ENCODE peak calls at places on chromosomes 6 and 20, in four cellular contexts. O, Z, S and N are unnamed samples.
A peak's percentile ranks its signal among the peaks of the same experiment; 100 is the strongest.

GRCh38 chr20:2800590-2801458 is at the start of gene CPXM1:
- DNase-seq in O (no peak), Z (no peak), S (no peak), N (no peak)

GRCh38 chr6:30889138-30889885 is 5.0 kb downstream of the DDR1 start:
- DNase-seq in O (no peak), Z (no peak), S (peak; percentile 59), N (no peak)

GRCh38 chr6:3176562-3177355 is 19.4 kb upstream of the TUBB2A start:
- DNase-seq in O (peak; percentile 93), Z (no peak), S (no peak), N (peak; percentile 91)

GRCh38 chr20:37901667-37902503 is 1.0 kb upstream of the VSTM2L start:
- DNase-seq in O (peak; percentile 81), Z (no peak), S (no peak), N (peak; percentile 70)

GRCh38 chr6:39210437-39210836 is 18.8 kb downstream of the KCNK5 start:
- DNase-seq in O (no peak), Z (no peak), S (no peak), N (no peak)

GRCh38 chr6:108174371-108175175 is 8.8 kb downstream of the NR2E1 start:
- DNase-seq in O (peak; percentile 49), Z (no peak), S (no peak), N (peak; percentile 36)

GRCh38 chr6:158559338-158559894 is 475 bp upstream of the TMEM181 start:
- DNase-seq in O (no peak), Z (no peak), S (no peak), N (no peak)

GRCh38 chr20:11035211-11035610 is 361.4 kb upstream of the JAG1 start:
- DNase-seq in O (no peak), Z (no peak), S (no peak), N (no peak)

GRCh38 chr6:118799826-118800225 is 94.1 kb upstream of the ASF1A start:
- DNase-seq in O (no peak), Z (no peak), S (no peak), N (no peak)

GRCh38 chr6:156952401-156952800 is 175.2 kb downstream of the ARID1B start:
- DNase-seq in O (no peak), Z (no peak), S (no peak), N (no peak)

GRCh38 chr6:30364591-30364990 is 19.6 kb downstream of the RPP21 start:
- DNase-seq in O (no peak), Z (no peak), S (no peak), N (no peak)

GRCh38 chr20:24607402-24607801 is 138.0 kb downstream of the SYNDIG1 start:
- DNase-seq in O (no peak), Z (no peak), S (no peak), N (no peak)

GRCh38 chr6:105080279-105080678 is 99.5 kb downstream of the POPDC3 start:
- DNase-seq in O (no peak), Z (no peak), S (no peak), N (no peak)

GRCh38 chr20:62485062-62485700 is 9.4 kb upstream of the GATA5 start:
- DNase-seq in O (peak; percentile 40), Z (no peak), S (no peak), N (no peak)

GRCh38 chr6:110518281-110518623 is 41.8 kb upstream of the SLC22A16 start:
- DNase-seq in O (peak; percentile 34), Z (no peak), S (no peak), N (no peak)

GRCh38 chr20:47535088-47535487 is 33.4 kb downstream of the NCOA3 start:
- DNase-seq in O (no peak), Z (no peak), S (no peak), N (no peak)

GRCh38 chr6:126721581-126722145 is 381.7 kb downstream of the CENPW start:
- DNase-seq in O (peak; percentile 90), Z (no peak), S (no peak), N (peak; percentile 86)

GRCh38 chr6:41189968-41190367 is 11.0 kb downstream of the TREML2 start:
- DNase-seq in O (no peak), Z (no peak), S (no peak), N (no peak)

GRCh38 chr20:21615617-21616080 is 89.8 kb upstream of the PAX1 start:
- DNase-seq in O (peak; percentile 22), Z (peak; percentile 26), S (no peak), N (peak; percentile 24)

GRCh38 chr6:133764011-133764812 is 124.7 kb upstream of the TCF21 start:
- DNase-seq in O (peak; percentile 81), Z (no peak), S (no peak), N (peak; percentile 63)

GRCh38 chr6:164396071-164397047 is 913.0 kb downstream of the C6orf118 start:
- DNase-seq in O (no peak), Z (no peak), S (no peak), N (peak; percentile 55)

GRCh38 chr20:5191829-5192569 is 65.2 kb downstream of the CDS2 start:
- DNase-seq in O (peak; percentile 88), Z (no peak), S (no peak), N (peak; percentile 77)

GRCh38 chr20:51385941-51386530 is 156.5 kb downstream of the NFATC2 start:
- DNase-seq in O (peak; percentile 55), Z (no peak), S (peak; percentile 74), N (peak; percentile 53)

GRCh38 chr6:4309540-4309939 is 174.2 kb upstream of the ECI2 start:
- DNase-seq in O (no peak), Z (no peak), S (no peak), N (no peak)

GRCh38 chr6:81002126-81002525 is 750.4 kb downstream of the TENT5A start:
- DNase-seq in O (peak; percentile 15), Z (no peak), S (no peak), N (peak; percentile 8)

GRCh38 chr6:152308306-152308705 is 328.9 kb downstream of the SYNE1 start:
- DNase-seq in O (no peak), Z (no peak), S (no peak), N (no peak)

GRCh38 chr6:121430514-121431460 is 4.7 kb upstream of the GJA1 start:
- DNase-seq in O (peak; percentile 66), Z (no peak), S (no peak), N (peak; percentile 68)

GRCh38 chr6:1678966-1679690 is 69.4 kb downstream of the FOXC1 start:
- DNase-seq in O (no peak), Z (no peak), S (no peak), N (peak; percentile 19)

GRCh38 chr20:44805991-44806729 is 4.2 kb downstream of the RIMS4 start:
- DNase-seq in O (peak; percentile 93), Z (no peak), S (no peak), N (peak; percentile 1)

GRCh38 chr6:126118058-126118759 is 131.9 kb downstream of the TRMT11 start:
- DNase-seq in O (peak; percentile 22), Z (no peak), S (no peak), N (peak; percentile 40)

GRCh38 chr20:23878787-23879186 is 761 bp downstream of the CST5 start:
- DNase-seq in O (no peak), Z (no peak), S (no peak), N (no peak)

GRCh38 chr6:110180228-110181008 is at the start of gene CDC40:
- DNase-seq in O (no peak), Z (peak; percentile 49), S (peak; percentile 93), N (no peak)

GRCh38 chr20:2626853-2627541 is 25.4 kb upstream of the NOP56 start:
- DNase-seq in O (peak; percentile 54), Z (no peak), S (no peak), N (peak; percentile 75)

GRCh38 chr20:32485770-32486248 is 99.3 kb downstream of the NOL4L start:
- DNase-seq in O (no peak), Z (no peak), S (peak; percentile 24), N (no peak)

GRCh38 chr20:539236-539635 is 4.4 kb downstream of the CSNK2A1 start:
- DNase-seq in O (no peak), Z (no peak), S (no peak), N (no peak)

GRCh38 chr6:85464260-85464644 is 14.4 kb downstream of the NT5E start:
- DNase-seq in O (peak; percentile 98), Z (no peak), S (no peak), N (peak; percentile 99)

GRCh38 chr6:135739288-135739687 is 112.2 kb upstream of the PDE7B start:
- DNase-seq in O (peak; percentile 53), Z (no peak), S (no peak), N (peak; percentile 89)

GRCh38 chr6:166275714-166276166 is 32.5 kb downstream of the PRR18 start:
- DNase-seq in O (peak; percentile 45), Z (peak; percentile 69), S (peak; percentile 96), N (peak; percentile 55)

GRCh38 chr6:166278579-166279392 is 29.4 kb downstream of the PRR18 start:
- DNase-seq in O (no peak), Z (no peak), S (no peak), N (no peak)

GRCh38 chr6:166277892-166278578 is 30.2 kb downstream of the PRR18 start:
- DNase-seq in O (no peak), Z (no peak), S (no peak), N (no peak)

GRCh38 chr6:166274739-166275370 is 33.3 kb downstream of the PRR18 start:
- DNase-seq in O (no peak), Z (no peak), S (peak; percentile 82), N (no peak)

GRCh38 chr6:166277021-166277420 is 31.2 kb downstream of the PRR18 start:
- DNase-seq in O (peak; percentile 15), Z (no peak), S (no peak), N (peak; percentile 55)
- TF ChIP-seq CTCF in O (no peak), Z (no peak), S (no peak), N (no peak)

DNA sequence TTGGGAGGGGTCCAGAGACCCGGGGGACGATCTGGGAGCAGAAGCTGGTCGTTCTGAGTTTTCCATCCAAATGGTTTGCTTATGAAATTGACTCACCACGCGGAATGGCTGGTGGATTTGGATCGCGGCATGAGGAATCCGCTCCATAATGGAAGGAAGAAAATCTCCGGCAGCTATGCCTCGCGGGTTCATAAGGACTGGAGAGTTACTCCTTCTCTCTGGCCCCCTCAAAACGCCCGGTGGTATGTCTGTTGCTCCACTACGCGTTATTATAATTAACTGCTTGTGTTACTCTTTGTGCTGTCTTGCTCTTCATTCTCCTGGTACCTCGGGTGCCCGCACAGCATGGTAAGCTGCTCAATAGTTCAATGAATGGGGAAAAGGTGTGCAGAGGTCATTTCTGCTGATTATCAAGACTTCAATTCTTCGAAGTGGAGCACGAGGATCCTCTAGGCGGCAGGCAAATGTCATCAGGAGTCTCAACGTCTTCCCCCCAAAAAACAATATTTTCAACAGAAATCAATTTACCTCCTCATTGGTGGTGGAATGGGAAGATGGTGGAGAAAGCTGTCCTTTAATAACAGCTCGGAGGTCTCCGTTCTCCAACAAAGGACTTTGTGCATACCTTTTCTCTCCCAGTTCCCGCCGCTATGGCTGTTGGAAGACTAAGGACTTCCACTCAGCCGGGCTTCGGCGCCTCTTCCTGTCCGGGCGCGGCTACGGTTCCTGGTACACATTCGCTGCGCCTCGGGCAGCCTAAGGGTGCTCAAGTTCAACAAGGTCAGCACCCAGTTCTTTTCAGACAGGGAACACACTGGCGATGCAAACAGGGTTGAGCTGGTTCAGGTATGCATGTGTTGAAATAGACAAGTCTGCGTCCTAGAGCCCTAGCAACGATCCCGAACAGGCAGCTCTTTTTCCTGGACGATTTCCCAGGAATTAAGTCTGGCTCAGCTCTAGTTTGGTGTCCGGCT is 9.2 kb upstream of the PRSS16 start:
- DNase-seq in O (no peak), Z (no peak), S (no peak), N (no peak)
- H3K4me3 ChIP-seq in O (peak overlapping the region; percentile 54), Z (no peak overlapping the region), S (no peak overlapping the region), N (peak overlapping the region; percentile 37)

DNA sequence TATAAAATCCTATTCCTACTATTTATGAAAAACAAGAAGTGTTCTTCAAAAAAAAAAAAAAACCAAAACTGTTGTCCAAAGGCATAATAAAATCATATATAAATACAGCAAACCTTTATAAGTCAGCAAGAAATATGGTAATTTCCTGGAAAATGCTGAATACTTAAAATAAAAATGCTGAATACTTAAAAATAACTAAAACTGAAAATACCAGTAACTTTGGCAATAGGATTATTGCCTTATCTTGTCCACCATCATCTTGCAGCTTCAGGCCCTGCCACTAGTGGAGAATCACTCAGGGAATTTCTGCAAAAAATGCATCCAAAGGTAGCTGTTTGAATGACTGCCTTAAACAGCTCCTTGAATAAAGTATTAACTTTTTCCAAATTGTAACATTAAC is 24.5 kb downstream of the CCNC start:
- DNase-seq in O (no peak), Z (no peak), S (no peak), N (no peak)
- TF ChIP-seq CTCF in O (no peak), Z (no peak), S (no peak), N (no peak)

GRCh38 chr6:33620158-33620583 is 951 bp upstream of the ITPR3 start:
- DNase-seq in O (no peak), Z (no peak), S (peak; percentile 84), N (peak; percentile 34)
- H3K4me3 ChIP-seq in O (peak overlapping the region; percentile 76), Z (peak overlapping the region; percentile 82), S (peak overlapping the region; percentile 74), N (peak overlapping the region; percentile 57)